ENCODE peak calls at places on chromosomes 2 and 18, in ten cellular contexts. K is lower lobe of right lung; V is effector memory CD4-positive, alpha-beta T cell; D is tibial artery; J is MG63; F is H9; C is transverse colon; R is body of pancreas; A is heart right ventricle; E is testis. P is an unnamed sample. For H3K27me3, the result is how much of the 10 kb centered on the place peaks cover.

GRCh38 chr2:239344857-239345216 is 56.0 kb downstream of the HDAC4 start:
- DNase-seq in K (peak), V (no peak), D (no peak), J (no peak), F (no peak), C (peak), R (peak), A (no peak), E (no peak), P (no peak)

GRCh38 chr2:121084137-121084680 is 200.8 kb downstream of the TFCP2L1 start:
- DNase-seq in K (no peak), V (no peak), D (no peak), J (no peak), F (no peak), C (no peak), R (no peak), A (no peak), E (no peak), P (no peak)

GRCh38 chr2:172836386-172837200 is 100.9 kb downstream of the RAPGEF4 start:
- DNase-seq in K (no peak), V (no peak), D (no peak), J (no peak), F (no peak), C (no peak), R (no peak), A (peak), E (no peak), P (no peak)

GRCh38 chr2:69163109-69163508 is 150.1 kb downstream of the ANTXR1 start:
- DNase-seq in K (no peak), V (no peak), D (no peak), J (no peak), F (no peak), C (no peak), R (no peak), A (no peak), E (peak), P (peak)

GRCh38 chr18:6629635-6630140 is 99.8 kb upstream of the ARHGAP28 start:
- DNase-seq in K (no peak), V (no peak), D (no peak), J (no peak), F (no peak), C (no peak), R (no peak), A (no peak), E (no peak), P (no peak)

GRCh38 chr2:182004945-182005344 is 19.3 kb downstream of the PPP1R1C start:
- DNase-seq in K (no peak), V (no peak), D (no peak), J (no peak), F (no peak), C (no peak), R (no peak), A (no peak), E (no peak), P (no peak)

GRCh38 chr2:120680136-120680761 is 55.4 kb upstream of the GLI2 start:
- DNase-seq in K (peak), V (peak), D (peak), J (peak), F (peak), C (peak), R (peak), A (peak), E (peak), P (peak)

GRCh38 chr2:203689424-203690109 is 16.9 kb upstream of the CD28 start:
- DNase-seq in K (no peak), V (no peak), D (no peak), J (no peak), F (no peak), C (no peak), R (no peak), A (no peak), E (no peak), P (no peak)

GRCh38 chr2:233252227-233252626 is 754 bp downstream of the ATG16L1 start:
- DNase-seq in K (no peak), V (no peak), D (no peak), J (no peak), F (no peak), C (no peak), R (no peak), A (no peak), E (no peak), P (no peak)

DNA sequence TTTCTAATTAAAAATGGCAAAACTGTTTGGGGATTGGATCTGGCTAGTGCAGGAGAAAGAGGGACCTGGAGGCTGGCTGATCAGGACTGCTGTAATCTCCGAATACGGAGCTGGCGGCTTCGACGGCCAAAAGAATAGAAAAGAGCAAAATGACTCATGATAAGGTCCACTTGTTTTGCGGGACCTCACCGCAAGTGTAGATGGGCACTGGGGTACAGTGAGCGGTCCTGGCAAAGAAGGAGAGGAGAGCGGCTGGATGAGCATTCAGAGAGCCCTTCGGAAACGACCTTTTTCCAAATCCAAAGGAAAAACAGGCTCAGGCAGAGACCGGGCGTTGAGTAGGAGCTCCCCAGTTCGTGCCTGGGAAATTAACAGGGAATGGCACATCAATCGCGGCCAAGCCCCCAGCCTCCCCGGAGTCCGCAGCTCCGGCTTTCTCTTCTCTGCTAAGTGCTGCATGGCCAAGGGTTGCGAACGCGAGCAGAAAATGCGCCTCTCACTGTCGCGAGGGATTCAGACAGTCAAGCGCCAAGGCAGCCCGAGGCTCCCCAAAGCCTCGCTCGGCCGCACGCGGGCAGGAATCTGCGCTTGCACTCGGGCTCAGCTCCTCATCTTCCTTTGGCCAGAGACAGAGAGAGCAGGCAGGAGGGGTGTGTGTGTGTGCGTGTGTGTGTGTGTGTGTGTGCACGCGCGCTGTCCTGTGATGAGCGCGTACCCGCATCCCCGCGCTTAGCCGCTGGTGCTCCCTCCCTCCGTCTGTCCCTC is 1.8 kb downstream of the DCC start:
- DNase-seq in K (no peak), V (no peak), D (no peak), J (no peak), F (peak), C (no peak), R (no peak), A (no peak), E (peak), P (no peak)
- H3K27me3 ChIP-seq in K (under half), V (under half), D (half or more), J (under half), F (under half), C (half or more), R (under half), A (half or more), E (under half), P (under half)

DNA sequence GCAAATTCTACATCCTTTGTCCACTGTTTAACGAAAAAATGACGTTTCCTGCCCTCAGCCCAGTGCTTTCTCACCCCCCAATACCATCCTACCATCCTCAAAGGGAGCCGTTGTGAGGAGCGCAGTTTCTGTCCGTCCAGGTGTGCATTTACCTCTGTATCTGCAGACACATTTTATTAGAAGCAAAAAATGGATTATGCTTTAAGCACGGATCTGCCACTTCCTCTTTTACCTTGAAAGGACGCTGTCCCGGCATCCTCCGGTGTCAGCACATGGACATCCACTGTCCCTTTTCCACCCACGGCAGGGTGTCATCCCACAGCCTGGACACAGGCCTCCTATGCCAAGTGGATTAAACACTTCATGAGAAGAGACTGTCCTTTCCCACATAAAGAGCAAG is 7.2 kb upstream of the MAL start:
- DNase-seq in K (no peak), V (no peak), D (no peak), J (no peak), F (no peak), C (no peak), R (no peak), A (no peak), E (no peak), P (no peak)
- H3K27me3 ChIP-seq in K (under half), V (under half), D (under half), J (under half), F (under half), C (under half), R (under half), A (under half), E (under half), P (under half)

DNA sequence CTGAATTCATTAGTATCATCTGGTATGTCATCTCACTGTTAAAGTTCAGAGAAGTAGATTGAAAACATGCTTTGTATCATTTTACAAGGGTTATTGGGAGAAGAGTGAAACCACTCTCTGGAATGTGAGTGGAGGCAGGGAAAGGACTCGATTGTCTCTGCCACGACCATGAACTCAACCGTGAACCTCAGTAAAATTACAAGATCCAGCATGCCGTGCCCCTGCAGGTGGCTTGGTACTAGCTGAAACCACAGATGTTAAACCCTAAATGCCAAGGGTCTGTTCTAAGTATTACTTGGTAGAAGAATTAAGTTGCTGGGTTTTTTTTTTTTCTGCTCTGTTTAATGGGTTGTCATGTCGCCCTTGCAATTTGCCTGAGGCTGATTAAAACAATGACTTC is 197.2 kb downstream of the MYO3B start:
- DNase-seq in K (no peak), V (no peak), D (no peak), J (no peak), F (no peak), C (no peak), R (no peak), A (no peak), E (no peak), P (no peak)
- H3K27me3 ChIP-seq in K (under half), V (under half), D (under half), J (under half), F (under half), C (under half), R (under half), A (under half), E (under half), P (under half)

GRCh38 chr2:12031871-12032270 is 285.4 kb downstream of the LPIN1 start:
- DNase-seq in K (no peak), V (no peak), D (no peak), J (no peak), F (no peak), C (no peak), R (no peak), A (no peak), E (no peak), P (no peak)

GRCh38 chr2:12033494-12033893 is 287.1 kb downstream of the LPIN1 start:
- DNase-seq in K (no peak), V (no peak), D (no peak), J (no peak), F (no peak), C (no peak), R (no peak), A (no peak), E (no peak), P (no peak)

GRCh38 chr2:12034303-12034861 is 287.9 kb downstream of the LPIN1 start:
- DNase-seq in K (no peak), V (no peak), D (no peak), J (no peak), F (no peak), C (no peak), R (no peak), A (no peak), E (no peak), P (no peak)

GRCh38 chr2:12032421-12032820 is 286.0 kb downstream of the LPIN1 start:
- DNase-seq in K (no peak), V (no peak), D (no peak), J (no peak), F (no peak), C (no peak), R (no peak), A (no peak), E (no peak), P (no peak)

DNA sequence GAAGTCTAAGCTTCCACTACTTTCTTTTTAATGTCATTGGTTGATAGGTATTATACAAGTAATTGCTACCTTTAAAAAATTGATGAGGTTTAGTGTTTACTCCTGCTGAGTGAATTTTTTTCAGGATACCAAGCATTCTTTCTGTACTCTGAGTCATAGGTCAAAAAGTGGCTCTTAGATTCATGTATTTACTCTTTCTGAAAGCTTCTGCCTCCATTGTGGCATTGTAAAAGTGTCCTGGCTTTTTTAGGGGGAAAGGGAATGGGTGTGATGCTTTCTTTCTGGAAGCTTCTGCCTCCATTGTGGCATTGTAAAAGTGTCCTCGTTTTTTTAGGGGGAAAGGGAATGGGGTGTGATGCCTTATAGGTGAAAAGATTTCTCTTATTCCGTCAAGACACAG is 286.5 kb downstream of the LPIN1 start:
- DNase-seq in K (no peak), V (no peak), D (no peak), J (no peak), F (no peak), C (no peak), R (no peak), A (no peak), E (no peak), P (no peak)
- H3K27me3 ChIP-seq in K (under half), V (under half), D (under half), J (under half), F (under half), C (under half), R (under half), A (under half), E (under half), P (under half)

DNA sequence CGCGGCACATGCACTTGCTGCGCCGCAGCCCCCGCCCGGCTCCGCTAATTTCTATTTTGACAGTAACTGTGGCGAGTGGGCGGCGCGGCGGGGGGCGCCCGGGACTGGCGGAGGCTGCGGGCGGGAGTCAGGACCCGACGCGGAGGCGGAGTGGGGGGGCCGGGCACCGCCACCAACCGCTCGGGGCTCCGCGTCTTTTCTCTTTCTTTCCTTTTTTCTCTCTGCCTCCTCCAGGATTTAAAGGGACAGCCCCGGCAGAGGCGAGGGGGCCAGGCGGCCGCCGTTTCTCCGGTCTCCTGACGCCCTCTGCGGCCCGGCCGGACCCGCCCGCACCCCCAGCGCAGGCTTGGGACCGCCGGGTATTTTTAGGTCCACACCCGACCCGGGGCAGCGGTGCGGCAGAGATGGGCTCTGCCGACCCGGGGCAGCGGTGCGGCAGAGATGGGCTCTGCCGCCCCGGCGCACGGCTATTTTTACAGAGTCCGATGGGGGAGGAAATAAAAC is 460 bp upstream of the ZBTB7C start:
- DNase-seq in K (peak), V (no peak), D (peak), J (peak), F (peak), C (no peak), R (peak), A (peak), E (peak), P (no peak)
- H3K27me3 ChIP-seq in K (under half), V (under half), D (under half), J (under half), F (under half), C (half or more), R (under half), A (under half), E (under half), P (under half)

GRCh38 chr2:127421116-127421800 is 3.0 kb downstream of the PROC start:
- DNase-seq in K (no peak), V (no peak), D (no peak), J (no peak), F (no peak), C (no peak), R (no peak), A (no peak), E (peak), P (no peak)

GRCh38 chr2:127418300-127419111 is at the start of gene PROC:
- DNase-seq in K (no peak), V (no peak), D (no peak), J (no peak), F (peak), C (no peak), R (no peak), A (no peak), E (no peak), P (no peak)

GRCh38 chr2:127419112-127419430 is 844 bp downstream of the PROC start:
- DNase-seq in K (no peak), V (no peak), D (no peak), J (no peak), F (no peak), C (no peak), R (no peak), A (no peak), E (no peak), P (no peak)

GRCh38 chr2:127420039-127420864 is 2.0 kb downstream of the PROC start:
- DNase-seq in K (no peak), V (no peak), D (no peak), J (no peak), F (no peak), C (no peak), R (no peak), A (no peak), E (peak), P (no peak)

GRCh38 chr2:127419448-127420038 is 1.3 kb downstream of the PROC start:
- DNase-seq in K (no peak), V (no peak), D (peak), J (no peak), F (no peak), C (no peak), R (no peak), A (no peak), E (no peak), P (no peak)
- H3K27me3 ChIP-seq in K (under half), V (under half), D (under half), J (under half), F (under half), C (under half), R (under half), A (under half), E (under half), P (under half)

GRCh38 chr2:20666114-20666363 is 905 bp upstream of the GDF7 start:
- DNase-seq in K (no peak), V (no peak), D (peak), J (peak), F (no peak), C (no peak), R (no peak), A (no peak), E (no peak), P (no peak)

GRCh38 chr2:20667531-20668401 is 822 bp downstream of the GDF7 start:
- DNase-seq in K (peak), V (no peak), D (peak), J (no peak), F (no peak), C (no peak), R (no peak), A (no peak), E (no peak), P (no peak)

GRCh38 chr2:20665261-20666113 is 1.5 kb upstream of the GDF7 start:
- DNase-seq in K (no peak), V (no peak), D (peak), J (no peak), F (no peak), C (no peak), R (no peak), A (no peak), E (no peak), P (no peak)

GRCh38 chr2:20667151-20667530 is 197 bp downstream of the GDF7 start:
- DNase-seq in K (no peak), V (no peak), D (no peak), J (no peak), F (no peak), C (no peak), R (no peak), A (no peak), E (no peak), P (no peak)

GRCh38 chr2:20666364-20667150 is at the start of gene GDF7:
- DNase-seq in K (no peak), V (no peak), D (peak), J (peak), F (peak), C (peak), R (peak), A (peak), E (no peak), P (no peak)
- H3K27me3 ChIP-seq in K (half or more), V (half or more), D (under half), J (under half), F (half or more), C (half or more), R (under half), A (half or more), E (under half), P (half or more)

GRCh38 chr2:215427585-215427984 is 8.3 kb downstream of the FN1 start:
- DNase-seq in K (no peak), V (no peak), D (no peak), J (no peak), F (no peak), C (no peak), R (no peak), A (no peak), E (no peak), P (no peak)
- H3K27me3 ChIP-seq in K (under half), V (under half), D (under half), J (under half), F (under half), C (under half), R (under half), A (under half), E (under half), P (under half)

DNA sequence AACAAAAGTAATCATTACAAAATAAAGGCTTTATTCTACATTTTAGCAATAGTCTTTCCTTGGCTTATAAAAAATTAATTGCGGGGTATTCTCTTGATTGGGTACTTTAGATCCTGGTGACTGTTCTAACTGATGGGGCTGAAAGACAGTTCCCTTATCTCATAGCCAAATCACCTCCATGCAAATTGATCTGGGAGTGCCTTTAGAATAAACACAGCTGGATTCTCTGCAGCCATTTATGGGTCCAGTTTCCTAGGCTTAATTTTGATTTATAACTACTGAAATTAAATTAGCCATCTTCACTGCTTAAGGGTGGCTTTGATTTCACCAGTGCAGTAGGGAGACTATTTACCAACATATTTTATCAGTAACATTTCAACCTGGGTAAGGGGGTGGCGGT is 337.1 kb downstream of the NRXN1 start:
- DNase-seq in K (no peak), V (no peak), D (no peak), J (no peak), F (no peak), C (no peak), R (no peak), A (no peak), E (no peak), P (no peak)
- H3K27me3 ChIP-seq in K (under half), V (under half), D (under half), J (under half), F (under half), C (under half), R (under half), A (under half), E (under half), P (under half)

GRCh38 chr2:152097291-152098032 is 1.4 kb downstream of the CACNB4 start:
- DNase-seq in K (no peak), V (no peak), D (no peak), J (peak), F (no peak), C (no peak), R (peak), A (peak), E (peak), P (no peak)

GRCh38 chr2:152098798-152099654 is at the start of gene CACNB4:
- DNase-seq in K (peak), V (no peak), D (no peak), J (peak), F (peak), C (no peak), R (peak), A (peak), E (peak), P (no peak)

GRCh38 chr2:152100961-152101360 is 2.1 kb upstream of the CACNB4 start:
- DNase-seq in K (no peak), V (no peak), D (no peak), J (no peak), F (no peak), C (no peak), R (no peak), A (no peak), E (no peak), P (no peak)

GRCh38 chr2:152099655-152100050 is 809 bp upstream of the CACNB4 start:
- DNase-seq in K (no peak), V (no peak), D (no peak), J (no peak), F (no peak), C (no peak), R (no peak), A (no peak), E (no peak), P (no peak)

GRCh38 chr2:152098033-152098797 is 629 bp downstream of the CACNB4 start:
- DNase-seq in K (peak), V (no peak), D (peak), J (peak), F (peak), C (peak), R (peak), A (peak), E (peak), P (no peak)
- H3K27me3 ChIP-seq in K (under half), V (under half), D (under half), J (half or more), F (under half), C (half or more), R (under half), A (under half), E (under half), P (under half)

P was measured in AG04450.